ENCODE peak calls at places on chromosomes 4 and X, in six cellular contexts. H is trophoblast cell, D is mesenchymal stem cell, Y is IMR-90, P is H9, Q is H1. V is an unnamed sample.

GRCh38 chrX:11888421-11888820 is 130.4 kb downstream of the MSL3 start:
- DNase-seq in H (no peak), Y (no peak), D (no peak), Q (no peak), P (no peak), V (no peak)

GRCh38 chr4:103091601-103092223 is 7.9 kb downstream of the BDH2 start:
- DNase-seq in H (peak; percentile 74), D (peak; percentile 74), P (no peak), Y (peak; percentile 79), Q (no peak), V (peak; percentile 50)

GRCh38 chr4:126168484-126168883 is 853.7 kb downstream of the FAT4 start:
- DNase-seq in Q (no peak), H (no peak), P (no peak), D (no peak), Y (no peak), V (no peak)

GRCh38 chr4:10173039-10173753 is 56.6 kb upstream of the WDR1 start:
- DNase-seq in P (peak; percentile 41), D (no peak), H (peak; percentile 82), Q (no peak), Y (peak; percentile 59), V (no peak)

GRCh38 chrX:82813671-82814078 is 694.4 kb upstream of the POU3F4 start:
- DNase-seq in H (peak; percentile 83), P (no peak), Y (peak; percentile 22), Q (no peak), D (peak; percentile 81), V (no peak)

GRCh38 chrX:22184096-22184495 is 88.6 kb upstream of the CBLL2 start:
- DNase-seq in D (no peak), H (no peak), P (no peak), Q (no peak), Y (no peak), V (no peak)

GRCh38 chrX:40173662-40174593 is 76.2 kb upstream of the BCOR start:
- DNase-seq in D (peak; percentile 92), Y (no peak), H (peak; percentile 90), P (peak; percentile 68), Q (peak; percentile 50), V (no peak)

GRCh38 chr4:124304936-124305335 is 407.6 kb downstream of the ANKRD50 start:
- DNase-seq in Y (no peak), D (no peak), H (no peak), P (no peak), Q (no peak), V (no peak)

GRCh38 chr4:86159216-86159615 is 200.6 kb downstream of the MAPK10 start:
- DNase-seq in H (no peak), P (no peak), D (peak; percentile 24), Y (no peak), Q (no peak), V (no peak)

GRCh38 chr4:183401473-183401872 is 43.0 kb upstream of the CDKN2AIP start:
- DNase-seq in H (peak; percentile 45), D (no peak), Q (no peak), P (no peak), Y (no peak), V (no peak)

GRCh38 chrX:4091046-4091760 is 377.8 kb upstream of the PRKX start:
- DNase-seq in Q (no peak), H (peak; percentile 54), P (no peak), D (no peak), Y (no peak), V (no peak)

DNA sequence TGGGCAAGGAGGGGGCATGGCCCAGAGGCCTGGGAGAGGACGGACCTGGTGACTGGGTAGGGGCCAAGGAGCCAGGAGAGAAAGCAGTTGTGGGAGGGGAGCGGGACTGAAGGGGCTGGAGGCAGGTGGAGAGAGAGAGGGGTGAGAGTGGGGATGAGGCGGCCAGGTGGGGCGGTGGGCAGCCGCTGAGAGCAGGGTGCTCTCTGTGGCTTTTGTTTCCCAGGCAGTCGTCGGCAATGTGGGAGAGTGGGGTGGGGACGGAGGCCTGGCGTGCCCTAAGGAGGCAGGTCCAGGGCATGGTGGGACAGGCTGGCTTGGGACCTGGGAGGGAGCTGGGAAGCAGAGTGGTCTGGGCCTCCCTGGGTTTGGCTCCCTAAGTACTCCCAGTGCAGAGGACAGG is 3.2 kb upstream of the ATP2B3 start:
- DNase-seq in H (no peak), Y (no peak), D (no peak), Q (no peak), P (no peak), V (no peak)
- H3K14ac ChIP-seq in H (no peak overlapping the region), Y (no peak overlapping the region), D (no peak overlapping the region), Q (no peak overlapping the region), P (no peak overlapping the region), V (no peak overlapping the region)

DNA sequence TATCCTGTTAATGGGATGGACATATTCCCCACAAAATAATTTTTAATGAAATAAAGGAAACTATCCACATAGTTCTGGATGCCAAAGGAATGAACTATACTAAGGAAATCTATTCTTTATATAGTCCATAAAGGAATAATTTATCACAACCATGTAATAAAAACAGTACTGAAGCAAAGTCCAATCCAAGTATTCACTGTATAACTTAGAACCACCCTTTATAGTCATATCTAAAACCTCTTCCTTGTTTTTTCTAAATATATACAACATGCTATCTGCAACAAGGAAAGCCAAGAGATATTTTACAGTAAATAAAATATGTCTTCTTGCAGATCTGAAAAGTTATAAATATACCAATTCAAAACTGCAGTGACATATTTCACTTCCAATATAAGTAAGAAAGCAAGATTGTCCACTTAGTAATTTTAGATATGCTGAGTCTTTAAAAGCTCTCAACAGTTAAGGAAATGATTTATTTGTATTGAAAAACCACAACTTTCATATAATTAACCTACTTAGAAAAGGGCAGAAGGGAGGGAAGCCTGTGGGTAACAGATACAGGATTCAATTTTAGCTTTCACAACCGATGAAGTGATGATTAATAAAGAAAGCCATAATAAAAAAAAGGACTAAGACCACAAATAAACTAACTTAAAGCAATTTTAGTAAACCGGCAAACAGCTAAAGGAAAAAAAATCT is 8.0 kb downstream of the NR3C2 start:
- DNase-seq in Q (no peak), Y (no peak), D (no peak), H (no peak), P (no peak), V (no peak)
- H4K91ac ChIP-seq in Q (no peak overlapping the region), Y (no peak overlapping the region), D (no peak overlapping the region), H (no peak overlapping the region), P (no peak overlapping the region), V (no peak overlapping the region)

GRCh38 chrX:9897761-9898161 is 69.4 kb upstream of the CLDN34 start:
- DNase-seq in D (peak; percentile 93), H (peak; percentile 25), Q (no peak), Y (peak; percentile 97), P (no peak), V (no peak)
- H3K14ac ChIP-seq in D (no peak overlapping the region), H (no peak overlapping the region), Q (no peak overlapping the region), Y (peak overlapping the region; percentile 73), P (no peak overlapping the region), V (no peak overlapping the region)

GRCh38 chrX:153793291-153793690 is 884 bp downstream of the IDH3G start:
- DNase-seq in Y (no peak), Q (no peak), H (peak; percentile 3), D (peak; percentile 25), P (no peak), V (no peak)

GRCh38 chrX:153789654-153790053 is 4.5 kb downstream of the IDH3G start:
- DNase-seq in Q (no peak), D (no peak), H (no peak), Y (no peak), P (no peak), V (no peak)

GRCh38 chrX:153794018-153794896 is at the start of the genes IDH3G and SSR4:
- DNase-seq in Y (peak; percentile 93), H (peak; percentile 94), D (peak; percentile 94), P (peak; percentile 94), Q (peak; percentile 91), V (peak; percentile 91)

GRCh38 chrX:153792368-153792767 is 1.8 kb downstream of the IDH3G start:
- DNase-seq in Y (no peak), P (no peak), D (no peak), Q (no peak), H (no peak), V (no peak)

DNA sequence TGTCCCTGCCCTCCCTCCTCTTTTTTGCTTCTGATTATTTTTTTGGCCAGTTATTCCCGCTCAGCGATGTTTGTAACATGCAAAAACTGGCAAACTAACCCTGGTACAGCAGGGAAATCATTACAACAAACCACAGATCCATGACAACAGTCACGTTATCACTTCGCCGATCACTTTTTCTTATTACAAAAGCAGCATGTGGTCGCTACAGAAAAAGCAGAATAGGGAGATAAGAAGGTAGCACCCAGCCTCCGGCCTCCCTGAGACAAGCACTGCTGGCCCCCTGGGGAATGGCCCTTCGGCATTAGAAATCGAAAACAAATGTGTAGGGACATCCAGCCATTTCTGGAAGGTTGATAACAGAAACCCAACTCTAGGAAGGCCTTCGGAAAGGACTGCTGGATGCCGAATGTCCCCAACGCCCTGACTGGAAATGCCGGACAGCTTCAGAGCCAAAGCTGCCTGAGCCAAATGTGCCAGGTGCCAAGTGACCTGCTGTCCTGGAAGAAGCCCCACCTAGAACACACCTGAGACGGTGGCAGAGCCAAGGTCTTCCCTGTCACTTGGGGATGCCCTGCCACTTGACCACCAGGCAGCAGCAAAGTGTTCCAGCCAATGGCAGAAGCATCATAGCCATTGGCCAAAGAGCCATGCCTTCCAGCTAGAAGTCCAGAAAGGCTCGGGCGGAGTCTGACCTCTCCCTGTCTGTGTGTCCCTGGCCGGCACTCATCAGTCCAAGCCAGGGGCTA is 2.9 kb downstream of the IDH3G start:
- DNase-seq in P (no peak), D (no peak), Y (no peak), H (no peak), Q (no peak), V (no peak)
- H4K91ac ChIP-seq in P (no peak overlapping the region), D (no peak overlapping the region), Y (no peak overlapping the region), H (no peak overlapping the region), Q (no peak overlapping the region), V (no peak overlapping the region)

DNA sequence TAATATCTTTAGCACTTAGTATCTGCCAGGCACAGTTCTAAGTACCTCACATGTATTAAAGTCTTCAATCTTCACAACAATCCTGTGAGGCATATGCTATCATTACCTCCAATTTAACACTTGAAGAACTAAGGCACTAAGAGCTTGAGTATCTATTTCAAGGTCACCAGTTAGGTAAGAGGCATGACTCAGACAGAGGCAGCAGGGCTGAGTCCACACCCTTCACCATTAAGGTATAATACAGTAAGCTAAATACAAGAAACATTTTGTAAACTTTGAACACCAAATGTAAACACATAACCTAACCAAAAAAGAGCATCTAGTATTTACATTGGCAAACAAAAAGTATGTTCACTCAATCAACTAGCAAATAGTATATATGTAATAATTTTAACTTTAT is 1410.9 kb downstream of the PCDH18 start:
- DNase-seq in Y (no peak), D (no peak), P (no peak), Q (no peak), H (no peak), V (no peak)
- H3K14ac ChIP-seq in Y (no peak overlapping the region), D (no peak overlapping the region), P (no peak overlapping the region), Q (no peak overlapping the region), H (no peak overlapping the region), V (no peak overlapping the region)